ENCODE peak calls at places on chromosome 2, in seven cellular contexts. D is effector memory CD4-positive, alpha-beta T cell; M is astrocyte of the spinal cord; T is coronary artery; A is astrocyte of the cerebellum; U is kidney epithelial cell; B is body of pancreas. K is an unnamed sample.

GRCh38 chr2:86790828-86791561 is at the start of gene CD8A:
- DNase-seq in D (no peak), M (no peak), T (no peak), A (no peak), U (no peak), B (no peak), K (no peak)

GRCh38 chr2:12663306-12664037 is 53.3 kb upstream of the TRIB2 start:
- DNase-seq in D (no peak), M (no peak), T (no peak), A (no peak), U (no peak), B (no peak), K (no peak)

GRCh38 chr2:96147593-96148201 is 2.5 kb upstream of the DUSP2 start:
- DNase-seq in D (no peak), M (no peak), T (no peak), A (no peak), U (no peak), B (no peak), K (no peak)

GRCh38 chr2:189260361-189260761 is 80.8 kb upstream of the COL5A2 start:
- DNase-seq in D (no peak), M (peak), T (no peak), A (peak), U (no peak), B (no peak), K (no peak)

GRCh38 chr2:202752071-202752470 is 117.3 kb downstream of the FAM117B start:
- DNase-seq in D (no peak), M (no peak), T (no peak), A (no peak), U (no peak), B (no peak), K (no peak)

GRCh38 chr2:190600293-190601103 is 48.4 kb upstream of the NAB1 start:
- DNase-seq in D (no peak), M (no peak), T (no peak), A (no peak), U (no peak), B (no peak), K (no peak)

GRCh38 chr2:179793238-179793637 is 68.2 kb downstream of the ZNF385B start:
- DNase-seq in D (no peak), M (no peak), T (no peak), A (no peak), U (no peak), B (no peak), K (no peak)

GRCh38 chr2:184692137-184692734 is 93.9 kb downstream of the ZNF804A start:
- DNase-seq in D (no peak), M (peak), T (no peak), A (peak), U (no peak), B (no peak), K (no peak)

GRCh38 chr2:173657996-173658717 is 303.5 kb downstream of the CDCA7 start:
- DNase-seq in D (no peak), M (peak), T (no peak), A (peak), U (peak), B (peak), K (no peak)

GRCh38 chr2:45288532-45288931 is 279.3 kb upstream of the SIX2 start:
- DNase-seq in D (no peak), M (peak), T (no peak), A (no peak), U (no peak), B (no peak), K (no peak)

GRCh38 chr2:216474925-216475670 is 23.5 kb upstream of the RPL37A start:
- DNase-seq in D (no peak), M (no peak), T (no peak), A (no peak), U (no peak), B (no peak), K (peak)

GRCh38 chr2:175355246-175355645 is 173.7 kb upstream of the ATP5MC3 start:
- DNase-seq in D (no peak), M (no peak), T (no peak), A (no peak), U (no peak), B (no peak), K (no peak)

GRCh38 chr2:71706836-71707235 is 253.5 kb downstream of the DYSF start:
- DNase-seq in D (no peak), M (no peak), T (no peak), A (no peak), U (no peak), B (no peak), K (no peak)

GRCh38 chr2:111100765-111101162 is 19.9 kb upstream of the BCL2L11 start:
- DNase-seq in D (no peak), M (no peak), T (no peak), A (no peak), U (no peak), B (no peak), K (no peak)

GRCh38 chr2:134711622-134712125 is 7.1 kb downstream of the TMEM163 start:
- DNase-seq in D (no peak), M (no peak), T (no peak), A (no peak), U (no peak), B (no peak), K (no peak)

GRCh38 chr2:179340678-179341077 is 76.0 kb upstream of the SESTD1 start:
- DNase-seq in D (no peak), M (peak), T (no peak), A (no peak), U (no peak), B (peak), K (no peak)

GRCh38 chr2:238989484-238989883 is 141.6 kb downstream of the TWIST2 start:
- DNase-seq in D (no peak), M (no peak), T (peak), A (no peak), U (no peak), B (no peak), K (no peak)

GRCh38 chr2:164485541-164485940 is 135.7 kb downstream of the GRB14 start:
- DNase-seq in D (no peak), M (no peak), T (no peak), A (no peak), U (peak), B (no peak), K (no peak)

GRCh38 chr2:241189093-241189855 is 797 bp downstream of the ANO7 start:
- DNase-seq in D (no peak), M (no peak), T (no peak), A (no peak), U (no peak), B (no peak), K (no peak)

GRCh38 chr2:64996914-64997313 is 7.7 kb downstream of the SLC1A4 start:
- DNase-seq in D (no peak), M (no peak), T (no peak), A (no peak), U (no peak), B (no peak), K (no peak)

GRCh38 chr2:134338180-134338579 is 84.3 kb downstream of the MGAT5 start:
- DNase-seq in D (no peak), M (no peak), T (no peak), A (no peak), U (no peak), B (no peak), K (no peak)

GRCh38 chr2:3277050-3277747 is 100.4 kb downstream of the EIPR1 start:
- DNase-seq in D (no peak), M (no peak), T (no peak), A (no peak), U (no peak), B (no peak), K (no peak)

GRCh38 chr2:3343012-3343411 is 34.6 kb downstream of the EIPR1 start:
- DNase-seq in D (no peak), M (no peak), T (no peak), A (no peak), U (no peak), B (no peak), K (no peak)

GRCh38 chr2:59223737-59224136 is 982.6 kb upstream of the FANCL start:
- DNase-seq in D (no peak), M (no peak), T (no peak), A (no peak), U (no peak), B (no peak), K (no peak)

GRCh38 chr2:183253441-183254130 is 129.3 kb downstream of the NUP35 start:
- DNase-seq in D (no peak), M (no peak), T (no peak), A (no peak), U (no peak), B (no peak), K (no peak)

GRCh38 chr2:36587091-36587490 is 10.9 kb downstream of the FEZ2 start:
- DNase-seq in D (no peak), M (no peak), T (no peak), A (no peak), U (no peak), B (no peak), K (no peak)

DNA sequence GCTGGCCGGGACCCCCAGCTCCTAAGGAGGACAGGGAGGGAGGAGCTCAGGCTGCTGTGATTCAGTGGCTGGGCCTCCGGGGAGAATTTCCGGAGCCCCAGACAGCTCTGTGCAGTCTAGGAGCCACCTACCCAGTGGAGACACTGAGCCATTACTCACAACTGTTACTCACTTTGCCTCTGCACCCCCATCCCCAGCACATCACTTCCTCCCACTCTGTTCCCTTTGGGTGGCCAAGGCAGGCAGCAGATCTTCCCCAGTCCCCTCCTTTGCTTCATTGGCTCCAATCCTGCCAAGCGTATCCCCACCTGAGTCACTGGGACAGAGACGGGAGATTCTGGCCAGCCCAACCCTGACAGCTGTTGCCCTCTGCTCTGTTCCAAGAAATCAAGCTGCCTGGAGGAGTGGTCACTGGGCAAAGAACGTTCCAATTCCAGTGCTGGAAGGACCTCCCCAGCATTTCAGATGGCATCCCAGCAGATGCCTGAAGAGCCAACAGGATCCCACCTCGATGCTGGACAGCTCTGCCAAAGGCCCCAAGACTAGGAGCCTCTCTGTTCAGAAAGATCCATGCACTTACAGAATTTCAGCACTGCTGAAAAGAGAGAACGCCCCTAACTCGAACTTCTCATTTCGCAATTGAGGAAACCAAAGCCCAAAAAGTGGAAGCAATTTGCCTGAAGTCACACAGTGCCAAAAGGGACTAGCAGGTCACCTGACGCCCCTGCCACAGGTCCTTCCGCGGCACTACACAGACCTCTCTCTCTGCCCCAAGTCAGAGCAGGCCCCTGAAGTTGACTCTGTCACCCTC is 68.3 kb downstream of the TNS1 start:
- DNase-seq in D (no peak), M (peak), T (peak), A (no peak), U (peak), B (peak), K (no peak)
- H3K4me3 ChIP-seq in D (no peak), M (no peak), T (peak), A (no peak), U (no peak), B (no peak), K (no peak)

GRCh38 chr2:153872311-153873061 is 764 bp downstream of the GALNT13 start:
- DNase-seq in D (no peak), M (no peak), T (no peak), A (no peak), U (no peak), B (no peak), K (no peak)
- H3K4me3 ChIP-seq in D (no peak), M (peak), T (peak), A (peak), U (peak), B (no peak), K (no peak)

GRCh38 chr2:41867553-41867952 is 180.3 kb upstream of the PKDCC start:
- DNase-seq in D (no peak), M (no peak), T (no peak), A (no peak), U (no peak), B (no peak), K (no peak)
- H3K4me3 ChIP-seq in D (no peak), M (no peak), T (no peak), A (no peak), U (no peak), B (no peak), K (no peak)

GRCh38 chr2:73109796-73110540 is 2.8 kb downstream of the RAB11FIP5 start:
- DNase-seq in D (no peak), M (no peak), T (peak), A (no peak), U (no peak), B (no peak), K (no peak)

GRCh38 chr2:73110622-73111299 is 2.0 kb downstream of the RAB11FIP5 start:
- DNase-seq in D (no peak), M (peak), T (no peak), A (no peak), U (no peak), B (no peak), K (no peak)

GRCh38 chr2:73112913-73113633 is at the start of gene RAB11FIP5:
- DNase-seq in D (peak), M (peak), T (peak), A (peak), U (no peak), B (peak), K (peak)

GRCh38 chr2:73112026-73112912 is 479 bp downstream of the RAB11FIP5 start:
- DNase-seq in D (peak), M (peak), T (no peak), A (no peak), U (no peak), B (peak), K (no peak)

GRCh38 chr2:73111300-73112025 is 1.3 kb downstream of the RAB11FIP5 start:
- DNase-seq in D (no peak), M (peak), T (no peak), A (peak), U (no peak), B (peak), K (no peak)
- H3K4me3 ChIP-seq in D (peak), M (peak), T (peak), A (peak), U (peak), B (peak), K (peak)

GRCh38 chr2:160375802-160376469 is 117.7 kb downstream of the RBMS1 start:
- DNase-seq in D (no peak), M (peak), T (no peak), A (no peak), U (no peak), B (no peak), K (peak)
- H3K4me3 ChIP-seq in D (no peak), M (no peak), T (peak), A (no peak), U (no peak), B (no peak), K (no peak)

DNA sequence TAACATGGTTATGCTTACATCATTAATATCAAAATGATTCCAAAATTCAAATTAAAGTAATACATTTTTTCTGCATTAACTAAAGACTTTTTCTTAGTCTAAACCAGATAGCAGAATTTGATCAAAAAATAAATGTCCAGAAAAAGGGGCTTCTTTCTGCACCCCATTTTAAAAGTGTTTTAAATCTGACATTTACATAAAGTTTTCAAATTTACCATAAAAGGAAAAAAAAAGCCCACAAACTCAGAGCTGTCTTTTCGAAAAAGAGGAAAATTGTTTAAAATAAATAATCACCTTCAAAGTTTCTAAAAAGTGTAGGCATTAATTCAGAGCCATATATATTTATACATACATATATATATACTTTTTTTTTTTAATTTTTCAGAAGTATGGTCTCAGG is 1.5 kb downstream of the FASTKD1 start:
- DNase-seq in D (no peak), M (no peak), T (no peak), A (no peak), U (no peak), B (no peak), K (no peak)
- H3K4me3 ChIP-seq in D (no peak), M (no peak), T (no peak), A (no peak), U (no peak), B (no peak), K (peak)